ENCODE peak calls at places on chromosome 2, in nine cellular contexts. B, Z, L, V, A, D, K, R and T are unnamed samples.

GRCh38 chr2:219149667-219150066 is 10.9 kb downstream of the NHEJ1 start:
- DNase-seq in B (no peak), Z (peak), L (peak), V (no peak), A (no peak), D (peak), K (no peak), R (no peak), T (no peak)

GRCh38 chr2:72871880-72872279 is 15.3 kb upstream of the SPR start:
- DNase-seq in B (no peak), Z (no peak), L (no peak), V (no peak), A (no peak), D (no peak), K (no peak), R (no peak), T (no peak)

GRCh38 chr2:200219400-200220113 is 86.9 kb upstream of the SPATS2L start:
- DNase-seq in B (no peak), Z (peak), L (peak), V (no peak), A (no peak), D (no peak), K (no peak), R (no peak), T (no peak)

GRCh38 chr2:144519934-144520717 is at the start of gene ZEB2:
- DNase-seq in B (peak), Z (no peak), L (no peak), V (peak), A (peak), D (peak), K (no peak), R (no peak), T (no peak)

GRCh38 chr2:2664989-2665833 is 334.1 kb upstream of the MYT1L start:
- DNase-seq in B (no peak), Z (no peak), L (no peak), V (peak), A (no peak), D (peak), K (no peak), R (no peak), T (no peak)

GRCh38 chr2:27993950-27994728 is 103.6 kb downstream of the BABAM2 start:
- DNase-seq in B (no peak), Z (no peak), L (peak), V (no peak), A (no peak), D (no peak), K (no peak), R (no peak), T (no peak)

GRCh38 chr2:237939251-237939650 is 27.6 kb upstream of the UBE2F start:
- DNase-seq in B (no peak), Z (peak), L (peak), V (no peak), A (no peak), D (no peak), K (no peak), R (no peak), T (no peak)

GRCh38 chr2:161725297-161725696 is 101.1 kb downstream of the SLC4A10 start:
- DNase-seq in B (no peak), Z (no peak), L (no peak), V (no peak), A (no peak), D (no peak), K (no peak), R (no peak), T (no peak)

GRCh38 chr2:132547089-132547687 is 122.8 kb downstream of the LYPD1 start:
- DNase-seq in B (peak), Z (peak), L (peak), V (peak), A (peak), D (peak), K (peak), R (no peak), T (peak)

GRCh38 chr2:237075749-237076599 is 9.7 kb upstream of the COPS8 start:
- DNase-seq in B (no peak), Z (no peak), L (no peak), V (no peak), A (peak), D (no peak), K (no peak), R (no peak), T (no peak)

GRCh38 chr2:240131941-240132650 is 4.0 kb downstream of the COPS9 start:
- DNase-seq in B (no peak), Z (no peak), L (no peak), V (no peak), A (peak), D (peak), K (no peak), R (no peak), T (no peak)

GRCh38 chr2:190843874-190844699 is 36.5 kb upstream of the GLS start:
- DNase-seq in B (no peak), Z (no peak), L (no peak), V (peak), A (no peak), D (no peak), K (no peak), R (no peak), T (no peak)

GRCh38 chr2:168416555-168416954 is 39.5 kb upstream of the CERS6 start:
- DNase-seq in B (no peak), Z (no peak), L (no peak), V (peak), A (no peak), D (no peak), K (no peak), R (no peak), T (no peak)

GRCh38 chr2:38394903-38395341 is 17.8 kb upstream of the ATL2 start:
- DNase-seq in B (peak), Z (no peak), L (no peak), V (peak), A (no peak), D (no peak), K (no peak), R (no peak), T (no peak)

GRCh38 chr2:72128059-72128842 is 19.4 kb downstream of the CYP26B1 start:
- DNase-seq in B (no peak), Z (no peak), L (no peak), V (no peak), A (peak), D (no peak), K (no peak), R (no peak), T (no peak)

GRCh38 chr2:201218780-201219179 is 35.8 kb downstream of the CASP10 start:
- DNase-seq in B (no peak), Z (no peak), L (peak), V (peak), A (no peak), D (no peak), K (no peak), R (no peak), T (no peak)

GRCh38 chr2:111160758-111161157 is 40.0 kb downstream of the BCL2L11 start:
- DNase-seq in B (no peak), Z (no peak), L (no peak), V (peak), A (peak), D (no peak), K (no peak), R (no peak), T (no peak)

GRCh38 chr2:2557448-2557847 is 226.4 kb upstream of the MYT1L start:
- DNase-seq in B (no peak), Z (no peak), L (no peak), V (no peak), A (no peak), D (no peak), K (no peak), R (no peak), T (no peak)

GRCh38 chr2:137190411-137191190 is 425.3 kb downstream of the THSD7B start:
- DNase-seq in B (no peak), Z (no peak), L (peak), V (peak), A (peak), D (peak), K (no peak), R (no peak), T (no peak)

GRCh38 chr2:239813261-239814135 is 211.6 kb downstream of the NDUFA10 start:
- DNase-seq in B (no peak), Z (no peak), L (no peak), V (no peak), A (no peak), D (no peak), K (no peak), R (no peak), T (no peak)

GRCh38 chr2:28406276-28407096 is 13.8 kb downstream of the FOSL2 start:
- DNase-seq in B (no peak), Z (no peak), L (no peak), V (peak), A (no peak), D (peak), K (no peak), R (no peak), T (no peak)

GRCh38 chr2:224110811-224111210 is 71.7 kb upstream of the SERPINE2 start:
- DNase-seq in B (no peak), Z (no peak), L (peak), V (no peak), A (no peak), D (no peak), K (no peak), R (no peak), T (no peak)

GRCh38 chr2:151357359-151357758 is at the start of gene TNFAIP6:
- DNase-seq in B (peak), Z (no peak), L (no peak), V (peak), A (no peak), D (no peak), K (no peak), R (no peak), T (no peak)

GRCh38 chr2:8174641-8175257 is 507.1 kb upstream of the ID2 start:
- DNase-seq in B (no peak), Z (no peak), L (no peak), V (peak), A (no peak), D (no peak), K (no peak), R (no peak), T (no peak)